ENCODE peak calls at places on chromosomes 7 and 10, in six cellular contexts. Z, Y, L, X, J and N are unnamed samples.

GRCh38 chr7:4201566-4201965 is 480.5 kb upstream of the FOXK1 start:
- DNase-seq in Z (no peak), L (no peak), X (no peak), J (no peak), Y (no peak), N (no peak)

GRCh38 chr7:33895025-33895804 is 10.1 kb upstream of the BMPER start:
- DNase-seq in Y (peak), L (peak), X (peak), J (peak), Z (peak), N (no peak)

GRCh38 chr7:140316165-140316661 is 82.1 kb downstream of the SLC37A3 start:
- DNase-seq in Y (no peak), L (no peak), J (peak), X (no peak), Z (peak), N (no peak)

GRCh38 chr7:70668606-70669358 is 463.2 kb upstream of the GALNT17 start:
- DNase-seq in J (no peak), Y (no peak), X (no peak), L (no peak), Z (no peak), N (peak)

GRCh38 chr10:78361031-78361430 is 327.4 kb downstream of the RPS24 start:
- DNase-seq in X (no peak), J (no peak), Z (no peak), L (peak), Y (no peak), N (no peak)

GRCh38 chr7:75772081-75773077 is at the start of gene CCL26:
- DNase-seq in Z (peak), X (no peak), L (no peak), J (peak), Y (no peak), N (no peak)

GRCh38 chr10:21919906-21920305 is 83.6 kb downstream of the DNAJC1 start:
- DNase-seq in L (no peak), X (no peak), Y (no peak), J (no peak), Z (no peak), N (no peak)

GRCh38 chr7:148906707-148907498 is 22.8 kb upstream of the EZH2 start:
- DNase-seq in X (no peak), Z (no peak), Y (no peak), L (no peak), J (no peak), N (no peak)

GRCh38 chr7:151504715-151505326 is 14.9 kb downstream of the RHEB start:
- DNase-seq in L (no peak), Y (no peak), J (no peak), X (no peak), Z (no peak), N (no peak)

GRCh38 chr10:98463022-98463421 is 16.3 kb upstream of the HPS1 start:
- DNase-seq in J (no peak), X (no peak), Z (no peak), Y (no peak), L (no peak), N (no peak)

GRCh38 chr10:5283305-5284158 is 81.2 kb upstream of the UCN3 start:
- DNase-seq in L (peak), Y (no peak), J (peak), X (peak), Z (no peak), N (no peak)

GRCh38 chr7:145909956-145910611 is 206.5 kb upstream of the CNTNAP2 start:
- DNase-seq in L (peak), J (peak), X (no peak), Y (peak), Z (no peak), N (no peak)

GRCh38 chr7:135231686-135232085 is 2.0 kb upstream of the STRA8 start:
- DNase-seq in Y (no peak), L (peak), Z (no peak), J (no peak), X (no peak), N (no peak)

GRCh38 chr7:10181996-10182395 is 791.7 kb upstream of the PHF14 start:
- DNase-seq in L (no peak), X (no peak), Z (no peak), J (no peak), Y (no peak), N (no peak)

GRCh38 chr7:30984359-30985107 is 20.8 kb downstream of the GHRHR start:
- DNase-seq in X (no peak), Z (no peak), Y (no peak), J (peak), L (peak), N (no peak)

GRCh38 chr7:5324961-5325360 is 42.2 kb downstream of the SLC29A4 start:
- DNase-seq in X (no peak), Z (no peak), L (no peak), J (no peak), Y (no peak), N (no peak)

GRCh38 chr10:75353183-75353582 is 48.4 kb downstream of the ZNF503 start:
- DNase-seq in L (no peak), J (no peak), Y (no peak), X (peak), Z (no peak), N (no peak)

GRCh38 chr7:158272091-158272490 is 315.5 kb downstream of the PTPRN2 start:
- DNase-seq in Y (no peak), L (no peak), X (no peak), J (no peak), Z (no peak), N (no peak)

GRCh38 chr10:11535376-11535959 is 76.0 kb downstream of the USP6NL start:
- DNase-seq in Y (peak), X (no peak), L (peak), J (no peak), Z (no peak), N (no peak)

GRCh38 chr10:15099886-15100285 is 2.7 kb downstream of the RPP38 start:
- DNase-seq in Z (no peak), X (no peak), L (no peak), J (no peak), Y (no peak), N (no peak)

GRCh38 chr10:69160809-69161225 is 19.2 kb upstream of the SUPV3L1 start:
- DNase-seq in X (no peak), J (peak), L (no peak), Z (no peak), Y (no peak), N (no peak)

GRCh38 chr10:6678211-6678803 is 98.2 kb upstream of the PRKCQ start:
- DNase-seq in X (peak), L (peak), J (peak), Y (peak), Z (no peak), N (no peak)

GRCh38 chr10:74855027-74855426 is 28.6 kb downstream of the KAT6B start:
- DNase-seq in Y (no peak), L (no peak), Z (no peak), X (no peak), J (no peak), N (no peak)

GRCh38 chr10:35447693-35448407 is 111.5 kb downstream of the CCNY start:
- DNase-seq in X (no peak), Y (no peak), Z (peak), L (no peak), J (peak), N (no peak)

GRCh38 chr7:75937958-75938786 is 23.2 kb downstream of the POR start:
- DNase-seq in Y (no peak), L (peak), Z (peak), J (peak), X (no peak), N (no peak)

GRCh38 chr7:151432658-151433521 is 7.1 kb downstream of the CRYGN start:
- DNase-seq in J (no peak), L (peak), X (no peak), Y (peak), Z (no peak), N (peak)

GRCh38 chr7:37660614-37661013 is 23.0 kb upstream of the GPR141 start:
- DNase-seq in Z (no peak), Y (no peak), L (no peak), J (no peak), X (no peak), N (no peak)

GRCh38 chr7:114986805-114987204 is 64.9 kb downstream of the MDFIC start:
- DNase-seq in J (peak), X (no peak), Z (peak), Y (no peak), L (no peak), N (no peak)